ENCODE peak calls at places on chromosomes 7 and 10, in six cellular contexts. H, F, O, M, L and W are unnamed samples.
A peak's percentile ranks its signal among the peaks of the same experiment; 100 is the strongest.

GRCh38 chr7:129886184-129886817 is 66.5 kb downstream of the UBE2H start:
- DNase-seq in O (no peak), H (no peak), L (no peak), M (no peak), F (no peak), W (no peak)

GRCh38 chr7:131338990-131339389 is 11.3 kb downstream of the MKLN1 start:
- DNase-seq in L (no peak), H (no peak), M (no peak), O (no peak), F (no peak), W (no peak)

GRCh38 chr7:255038-255435 is 34.9 kb upstream of the FOXL3 start:
- DNase-seq in M (no peak), F (no peak), O (no peak), H (no peak), L (no peak), W (no peak)

GRCh38 chr7:222716-223041 is 30.3 kb downstream of the FAM20C start:
- DNase-seq in H (no peak), L (no peak), M (no peak), F (no peak), O (no peak), W (no peak)

GRCh38 chr10:50386992-50387735 is 135.8 kb upstream of the ASAH2 start:
- DNase-seq in L (peak; percentile 10), M (no peak), H (no peak), F (no peak), O (no peak), W (no peak)

GRCh38 chr7:81986745-81987470 is 217.1 kb upstream of the HGF start:
- DNase-seq in H (no peak), O (no peak), L (no peak), M (no peak), F (no peak), W (no peak)

GRCh38 chr10:28778524-28778923 is 101.2 kb downstream of the BAMBI start:
- DNase-seq in L (no peak), F (no peak), M (no peak), H (peak; percentile 18), O (no peak), W (no peak)

GRCh38 chr10:72158174-72158573 is 57.6 kb upstream of the ANAPC16 start:
- DNase-seq in H (no peak), L (no peak), O (no peak), M (no peak), F (no peak), W (no peak)

GRCh38 chr7:88226886-88227516 is 7.2 kb upstream of the SRI start:
- DNase-seq in O (no peak), M (no peak), F (no peak), L (no peak), H (peak; percentile 81), W (no peak)

GRCh38 chr10:44619975-44620374 is 235.1 kb upstream of the CXCL12 start:
- DNase-seq in H (peak; percentile 79), O (no peak), L (no peak), F (no peak), M (no peak), W (no peak)

GRCh38 chr10:33556103-33556502 is 221.6 kb upstream of the NRP1 start:
- DNase-seq in F (no peak), O (no peak), L (no peak), M (no peak), H (no peak), W (no peak)